ENCODE peak calls at places on chromosomes 13 and 19, in five cellular contexts. S, H, J, C and E are unnamed samples. For H3K4me1, the result is how much of the 10 kb centered on the place peaks cover.

GRCh38 chr13:42355118-42355840 is 83.3 kb downstream of the AKAP11 start:
- DNase-seq in S (no peak), H (no peak), J (no peak), C (no peak), E (no peak)

GRCh38 chr13:33114146-33114545 is 97.9 kb downstream of the KL start:
- DNase-seq in S (no peak), H (no peak), J (no peak), C (no peak), E (no peak)

GRCh38 chr13:112990783-112991182 is 21.8 kb downstream of the MCF2L start:
- DNase-seq in S (no peak), H (no peak), J (no peak), C (no peak), E (no peak)

GRCh38 chr19:50803633-50804419 is 13.6 kb downstream of the ACP4 start:
- DNase-seq in S (no peak), H (no peak), J (no peak), C (peak), E (peak)

GRCh38 chr13:100646030-100646673 is 28.4 kb downstream of the TMTC4 start:
- DNase-seq in S (peak), H (peak), J (no peak), C (peak), E (peak)

GRCh38 chr13:98214008-98214643 is 37.1 kb upstream of the RNF113B start:
- DNase-seq in S (no peak), H (no peak), J (no peak), C (no peak), E (peak)

GRCh38 chr19:32595491-32595890 is 14.5 kb downstream of the PDCD5 start:
- DNase-seq in S (no peak), H (no peak), J (no peak), C (no peak), E (no peak)

GRCh38 chr19:3743486-3743885 is 18.0 kb downstream of the APBA3 start:
- DNase-seq in S (peak), H (no peak), J (no peak), C (peak), E (peak)

GRCh38 chr19:10339380-10339960 is at the start of gene ICAM3:
- DNase-seq in S (no peak), H (no peak), J (peak), C (no peak), E (no peak)

GRCh38 chr19:35362261-35363000 is 4.2 kb downstream of the FFAR3 start:
- DNase-seq in S (no peak), H (no peak), J (no peak), C (no peak), E (no peak)

GRCh38 chr13:40170982-40171381 is 495.5 kb downstream of the FOXO1 start:
- DNase-seq in S (no peak), H (no peak), J (no peak), C (no peak), E (no peak)

GRCh38 chr13:22874839-22875238 is 305.9 kb upstream of the SGCG start:
- DNase-seq in S (no peak), H (no peak), J (no peak), C (no peak), E (no peak)

GRCh38 chr13:39811051-39811450 is 155.6 kb downstream of the COG6 start:
- DNase-seq in S (no peak), H (no peak), J (no peak), C (no peak), E (peak)

GRCh38 chr13:111859361-111860105 is 207.4 kb upstream of the SOX1 start:
- DNase-seq in S (no peak), H (no peak), J (peak), C (no peak), E (no peak)

GRCh38 chr13:64083396-64083795 is 2667.7 kb upstream of the PCDH20 start:
- DNase-seq in S (no peak), H (no peak), J (no peak), C (no peak), E (no peak)

GRCh38 chr13:114145256-114145655 is 12.8 kb upstream of the RASA3 start:
- DNase-seq in S (no peak), H (no peak), J (no peak), C (no peak), E (no peak)

GRCh38 chr13:114145722-114146121 is 13.3 kb upstream of the RASA3 start:
- DNase-seq in S (no peak), H (no peak), J (no peak), C (no peak), E (no peak)

GRCh38 chr13:114146173-114146572 is 13.8 kb upstream of the RASA3 start:
- DNase-seq in S (no peak), H (no peak), J (no peak), C (no peak), E (no peak)

GRCh38 chr13:114147803-114148520 is 15.5 kb upstream of the RASA3 start:
- DNase-seq in S (no peak), H (no peak), J (no peak), C (no peak), E (no peak)

DNA sequence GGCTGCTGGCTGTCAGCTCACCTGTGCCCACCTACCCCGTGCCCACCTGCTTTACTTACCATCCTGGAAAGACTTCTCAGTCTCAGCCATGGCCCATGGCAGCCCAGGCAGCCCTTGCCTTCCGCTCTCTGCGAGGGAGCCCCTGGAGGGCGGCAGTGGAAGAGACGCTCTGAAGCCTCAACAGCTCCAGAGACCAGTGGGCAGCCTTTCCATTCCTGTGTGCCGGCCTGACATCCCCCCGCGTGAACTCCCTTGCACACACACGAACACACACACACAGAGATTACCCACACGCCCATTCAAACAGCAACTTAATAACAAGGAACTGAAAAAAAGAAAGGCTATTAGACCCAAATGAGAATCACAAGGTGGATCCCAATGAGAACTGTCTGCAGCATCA is 14.2 kb upstream of the RASA3 start:
- DNase-seq in S (no peak), H (no peak), J (peak), C (peak), E (no peak)
- H3K4me2 ChIP-seq in S (no peak), H (no peak), J (no peak), C (no peak), E (no peak)

GRCh38 chr19:38360351-38360750 is 14.0 kb upstream of the PSMD8 start:
- DNase-seq in S (no peak), H (no peak), J (no peak), C (no peak), E (no peak)

GRCh38 chr19:38359242-38360021 is 14.9 kb upstream of the PSMD8 start:
- DNase-seq in S (no peak), H (no peak), J (no peak), C (no peak), E (no peak)

GRCh38 chr19:38361633-38362075 is 12.7 kb upstream of the PSMD8 start:
- DNase-seq in S (peak), H (peak), J (peak), C (peak), E (peak)

GRCh38 chr19:38362076-38362945 is 12.1 kb upstream of the PSMD8 start:
- DNase-seq in S (peak), H (peak), J (peak), C (peak), E (peak)

GRCh38 chr19:38360839-38361631 is 13.3 kb upstream of the PSMD8 start:
- DNase-seq in S (no peak), H (no peak), J (no peak), C (no peak), E (no peak)
- TF ChIP-seq JUN in S (no peak), H (no peak), J (no peak), C (no peak), E (no peak)

DNA sequence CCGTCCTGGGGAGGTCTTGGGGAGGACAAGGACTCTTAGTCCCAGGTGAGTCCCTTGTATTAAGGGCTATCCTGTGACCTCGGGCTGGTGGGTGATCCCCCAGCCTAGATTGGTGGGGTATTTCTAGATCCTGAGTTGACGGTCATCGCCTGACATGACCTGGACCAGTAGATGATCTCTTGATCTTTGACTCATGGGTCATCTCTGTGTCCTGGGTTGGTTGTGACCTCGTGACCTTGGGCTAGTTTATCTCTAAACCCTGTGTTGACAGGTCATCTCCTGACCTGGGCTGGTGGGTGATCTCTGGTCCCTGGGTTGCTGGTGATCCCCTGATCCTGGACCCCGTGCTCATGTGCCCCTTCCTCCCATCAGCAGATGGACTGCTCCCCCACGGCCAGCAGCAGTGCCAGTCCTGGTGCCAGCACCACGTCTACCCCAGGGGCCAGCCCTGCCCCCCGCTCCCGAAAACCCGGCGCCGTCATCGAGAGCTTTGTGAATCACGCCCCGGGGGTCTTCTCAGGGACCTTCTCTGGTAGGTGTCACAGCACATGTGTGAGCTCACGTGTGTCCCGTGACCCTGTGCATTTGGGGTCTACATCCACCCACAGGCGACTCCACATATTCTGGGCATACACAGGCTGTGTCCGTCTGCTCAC is 6.3 kb downstream of the MIDN start:
- DNase-seq in S (no peak), H (no peak), J (no peak), C (no peak), E (no peak)
- H3K4me1 ChIP-seq in S (half or more), H (half or more), J (under half), C (under half), E (under half)

GRCh38 chr19:6674868-6675305 is 4.9 kb upstream of the TNFSF14 start:
- DNase-seq in S (peak), H (no peak), J (peak), C (peak), E (peak)
- H3K4me2 ChIP-seq in S (peak), H (no peak), J (peak), C (peak), E (no peak)